ENCODE peak calls at places on chromosomes 11 and 22, in five cellular contexts. D is H1, L is WTC11, Z is GM12878, V is K562. R is an unnamed sample.

GRCh38 chr11:130055637-130056036 is 14.1 kb upstream of the APLP2 start:
- DNase-seq in D (peak), L (no peak), Z (no peak), V (no peak), R (no peak)

GRCh38 chr11:46353706-46354105 is 6.4 kb downstream of the DGKZ start:
- DNase-seq in D (no peak), L (no peak), Z (no peak), V (no peak), R (no peak)

GRCh38 chr11:19607656-19608360 is 104.8 kb upstream of the NAV2 start:
- DNase-seq in D (no peak), L (no peak), Z (no peak), V (no peak), R (no peak)

GRCh38 chr11:72413914-72414628 is 20.3 kb downstream of the CLPB start:
- DNase-seq in D (peak), L (peak), Z (no peak), V (peak), R (peak)

GRCh38 chr11:67600324-67601029 is 6.3 kb upstream of the NDUFV1 start:
- DNase-seq in D (no peak), L (no peak), Z (peak), V (no peak), R (no peak)

GRCh38 chr22:44819966-44820631 is 67.7 kb downstream of the ARHGAP8 start:
- DNase-seq in D (peak), L (no peak), Z (no peak), V (no peak), R (no peak)

GRCh38 chr11:12232819-12233601 is 122.6 kb downstream of the MICAL2 start:
- DNase-seq in D (no peak), L (no peak), Z (no peak), V (no peak), R (no peak)

GRCh38 chr11:88384004-88384677 is 46.6 kb upstream of the CTSC start:
- DNase-seq in D (no peak), L (no peak), Z (no peak), V (no peak), R (no peak)

GRCh38 chr11:132060546-132060945 is 690.1 kb downstream of the NTM start:
- DNase-seq in D (no peak), L (no peak), Z (no peak), V (no peak), R (no peak)

GRCh38 chr11:101721270-101721669 is 137.5 kb upstream of the TRPC6 start:
- DNase-seq in D (no peak), L (no peak), Z (no peak), V (no peak), R (no peak)

GRCh38 chr22:20254975-20255946 is 12.9 kb downstream of the RTN4R start:
- DNase-seq in D (no peak), L (no peak), Z (no peak), V (peak), R (no peak)

GRCh38 chr11:12184696-12185095 is 74.3 kb downstream of the MICAL2 start:
- DNase-seq in D (no peak), L (no peak), Z (no peak), V (no peak), R (no peak)

GRCh38 chr22:37559521-37559900 is 769 bp upstream of the CDC42EP1 start:
- DNase-seq in D (no peak), L (no peak), Z (no peak), V (no peak), R (no peak)

GRCh38 chr11:65589444-65590239 is 6.0 kb downstream of the KCNK7 start:
- DNase-seq in D (no peak), L (no peak), Z (no peak), V (peak), R (no peak)

GRCh38 chr11:124078591-124078990 is 36.7 kb upstream of the VWA5A start:
- DNase-seq in D (no peak), L (no peak), Z (no peak), V (no peak), R (no peak)

GRCh38 chr11:65808744-65809341 is 22.0 kb downstream of the OVOL1 start:
- DNase-seq in D (no peak), L (no peak), Z (no peak), V (no peak), R (no peak)

GRCh38 chr11:112525270-112525669 is 264.6 kb upstream of the PLET1 start:
- DNase-seq in D (no peak), L (no peak), Z (no peak), V (no peak), R (no peak)

GRCh38 chr11:108873938-108874337 is 209.1 kb downstream of the DDX10 start:
- DNase-seq in D (no peak), L (no peak), Z (no peak), V (no peak), R (no peak)

GRCh38 chr11:64908766-64909165 is 8.2 kb downstream of the ATG2A start:
- DNase-seq in D (no peak), L (no peak), Z (no peak), V (no peak), R (no peak)

GRCh38 chr11:61149624-61150615 is 11.3 kb downstream of the VPS37C start:
- DNase-seq in D (no peak), L (no peak), Z (no peak), V (peak), R (peak)

GRCh38 chr11:58216476-58216875 is 4.0 kb downstream of the OR1S1 start:
- DNase-seq in D (no peak), L (no peak), Z (no peak), V (no peak), R (no peak)

DNA sequence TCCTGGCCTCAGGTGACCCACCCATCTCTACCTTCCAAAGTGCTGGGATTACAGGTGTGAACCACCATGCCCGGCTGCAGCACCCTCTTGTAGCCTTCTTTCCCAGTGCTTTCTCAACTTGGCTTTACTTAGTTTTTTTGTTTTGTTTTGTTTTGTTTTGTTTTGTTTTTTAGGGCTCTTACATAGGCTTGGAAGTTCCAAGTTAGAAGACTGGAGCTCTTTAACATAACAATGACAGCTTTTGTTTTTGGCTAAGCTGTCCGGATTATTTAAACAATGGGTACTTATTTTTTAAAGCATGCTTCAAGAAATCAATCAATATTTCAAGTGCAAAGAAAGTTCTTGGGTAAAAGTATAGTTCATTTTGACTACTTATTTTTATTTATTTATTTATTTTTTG is 25.9 kb downstream of the KMT2A start:
- DNase-seq in D (no peak), L (no peak), Z (no peak), V (no peak), R (no peak)
- TF ChIP-seq ATF2 in D (no peak), L (no peak), Z (no peak), V (no peak), R (no peak)

GRCh38 chr22:28375761-28376534 is 303.7 kb downstream of the TTC28 start:
- DNase-seq in D (no peak), L (no peak), Z (no peak), V (no peak), R (no peak)
- TF ChIP-seq MAX in D (no peak), L (no peak), Z (no peak), V (no peak), R (no peak)

GRCh38 chr11:83025267-83025704 is 46.4 kb downstream of the RAB30 start:
- DNase-seq in D (no peak), L (no peak), Z (no peak), V (no peak), R (peak)
- TF ChIP-seq ATF2 in D (no peak), L (no peak), Z (no peak), V (no peak), R (no peak)

GRCh38 chr11:2821891-2822290 is 63.7 kb downstream of the CDKN1C start:
- DNase-seq in D (no peak), L (no peak), Z (no peak), V (no peak), R (no peak)
- TF ChIP-seq MAX in D (no peak), L (no peak), Z (no peak), V (no peak), R (no peak)

DNA sequence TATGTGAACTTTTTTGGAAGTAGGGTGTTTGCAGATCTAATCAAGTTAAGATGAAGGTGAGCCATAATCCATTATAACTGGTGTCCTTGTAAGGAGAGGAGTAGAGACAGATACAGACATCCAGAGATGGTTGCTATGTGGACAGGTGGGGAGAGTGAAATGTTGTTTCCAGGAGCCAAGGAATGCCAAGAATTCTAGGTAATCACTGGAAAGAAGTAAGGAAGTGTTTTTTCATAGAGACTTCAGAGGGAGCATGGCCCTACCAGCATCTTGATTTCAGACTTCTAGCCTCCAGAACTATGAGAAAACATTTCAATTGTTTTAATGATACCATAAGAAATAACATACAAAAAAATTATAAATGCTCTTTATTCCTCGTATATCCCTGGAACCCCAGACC is 320.5 kb upstream of the ANO3 start:
- DNase-seq in D (no peak), L (no peak), Z (no peak), V (no peak), R (no peak)
- TF ChIP-seq ATF2 in D (no peak), L (no peak), Z (no peak), V (no peak), R (no peak)

DNA sequence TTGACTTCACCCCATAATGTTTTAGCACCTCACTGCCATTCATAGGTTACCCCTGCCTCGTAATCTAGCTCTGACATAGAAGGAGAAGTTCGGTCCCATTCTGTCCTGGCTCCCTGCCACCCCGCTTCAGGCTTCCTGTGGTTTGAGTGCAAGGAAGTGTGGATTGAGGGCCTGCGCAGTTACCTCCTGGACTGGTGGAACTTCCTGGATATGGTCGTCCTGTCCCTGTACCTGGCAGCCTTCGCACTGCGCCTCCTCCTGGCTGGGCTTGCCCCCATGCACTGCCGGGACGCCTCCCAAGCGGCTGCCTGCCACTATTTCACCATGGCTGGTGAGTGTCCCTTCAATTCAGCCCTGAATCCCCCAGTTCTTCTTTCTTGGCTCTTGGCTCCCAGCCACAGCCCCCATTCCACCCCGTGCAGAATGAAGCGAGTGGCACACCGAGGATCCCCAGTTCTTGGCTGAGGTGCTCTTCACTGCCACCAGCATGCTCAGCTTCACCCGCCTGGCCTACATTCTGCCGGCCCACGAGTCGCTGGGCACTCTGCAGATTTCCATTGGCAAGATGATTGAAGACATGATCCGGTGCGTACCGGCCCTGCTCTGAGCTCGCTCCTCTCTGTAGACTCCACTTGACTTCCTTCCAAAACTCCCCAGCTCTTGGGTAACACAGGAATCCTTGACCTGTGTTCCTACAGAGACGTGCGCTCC is 15.4 kb downstream of the ART5 start:
- DNase-seq in D (peak), L (peak), Z (no peak), V (no peak), R (no peak)
- TF ChIP-seq MAX in D (no peak), L (no peak), Z (no peak), V (no peak), R (no peak)

R was measured in HepG2.